ENCODE peak calls at places on chromosomes 6 and 20, in ten cellular contexts. S is NCI-H2081, Y is left ventricle myocardium inferior, W is MM.1S, G is keratinocyte, A is activated gamma-delta T cell treated with Interleukin-2 at 50 U/mL for 16 hours, E is right cardiac atrium, M is GM03348, X is AG04449, Q is upper lobe of right lung. D is an unnamed sample.

GRCh38 chr20:53660078-53660909 is 66.7 kb upstream of the ZNF217 start:
- DNase-seq in S (no peak), Y (no peak), W (peak), G (no peak), A (peak), E (peak), M (peak), X (no peak), Q (no peak), D (no peak)

GRCh38 chr6:139820191-139820590 is 445.7 kb upstream of the CITED2 start:
- DNase-seq in S (no peak), Y (no peak), W (no peak), G (no peak), A (no peak), E (no peak), M (peak), X (peak), Q (no peak), D (no peak)

GRCh38 chr6:79266051-79266450 is 31.6 kb upstream of the HMGN3 start:
- DNase-seq in S (no peak), Y (no peak), W (no peak), G (no peak), A (no peak), E (no peak), M (no peak), X (no peak), Q (no peak), D (no peak)

GRCh38 chr6:167455371-167455770 is 130.5 kb downstream of the TTLL2 start:
- DNase-seq in S (no peak), Y (no peak), W (no peak), G (no peak), A (no peak), E (no peak), M (no peak), X (no peak), Q (no peak), D (no peak)

GRCh38 chr20:35257175-35257909 is 20.6 kb downstream of the MMP24OS start:
- DNase-seq in S (no peak), Y (no peak), W (no peak), G (no peak), A (no peak), E (no peak), M (no peak), X (no peak), Q (no peak), D (no peak)

GRCh38 chr6:3442444-3443220 is 14.2 kb downstream of the SLC22A23 start:
- DNase-seq in S (no peak), Y (no peak), W (no peak), G (no peak), A (no peak), E (no peak), M (peak), X (peak), Q (no peak), D (no peak)

GRCh38 chr6:54730767-54731665 is 115.6 kb upstream of the FAM83B start:
- DNase-seq in S (no peak), Y (no peak), W (no peak), G (no peak), A (no peak), E (no peak), M (no peak), X (no peak), Q (no peak), D (no peak)

GRCh38 chr20:31670371-31671228 is 32.9 kb downstream of the COX4I2 start:
- DNase-seq in S (peak), Y (peak), W (no peak), G (no peak), A (no peak), E (peak), M (no peak), X (no peak), Q (peak), D (no peak)